ENCODE peak calls at places on chromosomes 6 and 20, in five cellular contexts. X is OCI-LY7, M is right atrium auricular region, U is heart left ventricle, W is body of pancreas. R is an unnamed sample. For H3K4me1, the result is how much of the 10 kb centered on the place peaks cover.

GRCh38 chr6:80003841-80004198 is 629 bp upstream of the TTK start:
- DNase-seq in M (no peak), X (no peak), W (no peak), U (peak), R (no peak)

GRCh38 chr6:83514877-83515466 is 2.6 kb downstream of the PRSS35 start:
- DNase-seq in W (peak), X (peak), U (no peak), M (no peak), R (peak)

GRCh38 chr20:1920252-1920651 is 25.0 kb downstream of the SIRPA start:
- DNase-seq in M (no peak), W (peak), U (no peak), X (no peak), R (no peak)

GRCh38 chr6:137493218-137494038 is 766 bp downstream of the OLIG3 start:
- DNase-seq in W (peak), M (no peak), U (no peak), X (no peak), R (no peak)

GRCh38 chr6:151917531-151918329 is 110.2 kb downstream of the ESR1 start:
- DNase-seq in X (no peak), W (no peak), M (no peak), U (no peak), R (no peak)

GRCh38 chr6:10449751-10450150 is 34.9 kb upstream of the TFAP2A start:
- DNase-seq in X (no peak), U (no peak), M (no peak), W (no peak), R (no peak)

GRCh38 chr6:133130863-133131262 is 110.3 kb upstream of the EYA4 start:
- DNase-seq in W (peak), X (no peak), M (peak), U (peak), R (peak)

GRCh38 chr20:62922451-62922921 is 3.8 kb downstream of the DIDO1 start:
- DNase-seq in X (peak), U (no peak), M (no peak), W (no peak), R (no peak)

GRCh38 chr20:7694940-7695567 is 245.2 kb downstream of the HAO1 start:
- DNase-seq in M (no peak), W (no peak), U (no peak), X (no peak), R (no peak)

DNA sequence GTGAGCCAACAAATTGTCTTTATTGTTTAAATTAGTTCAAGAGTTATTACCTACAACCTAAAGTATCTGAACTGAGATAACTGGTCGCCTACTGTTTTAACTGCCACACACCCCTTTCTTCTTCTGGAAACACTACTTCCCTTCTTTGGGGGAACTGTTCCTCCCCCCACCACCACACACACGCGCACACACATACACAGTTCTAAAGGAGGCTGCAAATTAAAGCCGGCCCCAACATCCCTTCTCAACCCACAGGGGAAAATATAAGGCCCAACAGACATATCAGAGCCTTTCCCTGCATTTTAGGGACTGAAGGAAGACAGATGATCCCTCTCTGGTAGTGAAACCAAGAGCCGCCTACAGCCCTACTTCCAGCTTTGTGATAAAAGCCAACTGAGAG is 348.0 kb upstream of the JARID2 start:
- DNase-seq in W (no peak), M (no peak), X (no peak), U (no peak), R (no peak)
- H3K27ac ChIP-seq in W (no peak), M (no peak), X (no peak), U (no peak), R (no peak)

GRCh38 chr6:134394141-134394648 is 76.3 kb upstream of the SGK1 start:
- DNase-seq in W (no peak), U (no peak), X (no peak), M (no peak), R (no peak)

GRCh38 chr6:134394905-134395304 is 77.0 kb upstream of the SGK1 start:
- DNase-seq in M (no peak), X (no peak), W (no peak), U (no peak), R (no peak)

GRCh38 chr6:134400941-134401340 is 83.0 kb upstream of the SGK1 start:
- DNase-seq in W (no peak), U (no peak), M (no peak), X (no peak), R (no peak)

GRCh38 chr6:134398453-134398852 is 80.5 kb upstream of the SGK1 start:
- DNase-seq in U (no peak), M (no peak), X (no peak), W (peak), R (no peak)

DNA sequence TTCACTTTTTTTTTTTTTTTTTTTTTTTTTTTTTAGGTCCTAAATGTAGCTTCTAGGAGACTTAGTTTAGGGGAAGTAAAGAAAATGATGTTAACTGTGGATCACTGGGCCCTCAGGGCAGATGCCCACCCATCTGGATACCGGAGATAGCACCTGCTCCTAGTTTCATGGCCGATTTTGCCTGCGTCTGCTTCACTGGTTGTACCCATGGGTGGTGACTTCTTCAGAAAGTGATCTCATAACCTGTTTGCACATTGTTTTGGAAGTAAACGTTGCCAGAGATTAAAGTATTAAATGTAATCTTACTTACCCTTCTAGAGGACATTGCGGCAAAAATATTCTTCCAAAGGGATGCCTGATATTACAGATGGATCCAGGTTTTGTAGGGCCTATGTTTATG is 79.8 kb upstream of the SGK1 start:
- DNase-seq in M (no peak), W (no peak), U (no peak), X (no peak), R (no peak)
- H3K4me3 ChIP-seq in M (no peak), W (no peak), U (no peak), X (no peak), R (no peak)

DNA sequence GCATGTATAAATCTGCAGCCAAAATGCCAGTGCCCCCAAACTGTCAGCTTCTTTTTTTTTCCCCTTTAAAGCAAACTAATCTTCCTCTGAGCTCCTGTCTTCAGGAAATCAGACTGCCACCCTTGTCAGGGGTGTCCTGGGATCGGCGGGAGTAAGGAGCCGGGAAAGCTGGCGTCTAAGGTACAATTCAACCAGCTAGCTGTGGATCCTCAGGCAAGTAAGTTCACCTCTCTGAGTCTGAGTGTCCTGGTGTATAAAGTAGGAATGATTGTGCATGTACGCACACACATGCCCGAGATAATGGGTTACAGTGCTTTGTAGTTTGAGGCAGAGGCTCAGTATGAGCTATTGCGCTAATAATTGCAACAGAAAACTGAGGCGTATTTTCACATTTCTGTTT is 98.3 kb downstream of the ANKRD60 start:
- DNase-seq in M (no peak), X (no peak), W (no peak), U (no peak), R (peak)
- H3K4me1 ChIP-seq in M (under half), X (under half), W (under half), U (under half), R (under half)

DNA sequence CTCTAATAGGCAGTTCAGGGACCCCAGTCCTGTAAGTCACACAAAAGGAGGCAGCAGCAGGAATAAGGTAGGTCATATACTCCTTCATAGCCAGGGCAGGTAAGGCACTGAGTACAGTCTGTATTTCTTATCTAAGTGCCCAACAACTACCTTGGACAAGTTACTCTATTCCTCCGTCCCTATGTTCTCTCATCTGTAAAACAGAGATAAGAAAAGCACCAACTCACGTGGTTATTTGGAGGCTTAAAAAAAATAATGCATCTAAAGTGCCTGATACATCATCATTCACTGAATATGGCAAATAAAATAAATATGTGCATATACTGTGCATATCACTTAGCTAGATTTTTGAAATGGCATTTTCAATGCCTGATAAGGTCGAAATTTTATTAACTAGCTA is 298.1 kb upstream of the CDYL start:
- DNase-seq in W (no peak), X (no peak), M (no peak), U (no peak), R (no peak)
- H3K27ac ChIP-seq in W (no peak), X (no peak), M (no peak), U (no peak), R (no peak)

DNA sequence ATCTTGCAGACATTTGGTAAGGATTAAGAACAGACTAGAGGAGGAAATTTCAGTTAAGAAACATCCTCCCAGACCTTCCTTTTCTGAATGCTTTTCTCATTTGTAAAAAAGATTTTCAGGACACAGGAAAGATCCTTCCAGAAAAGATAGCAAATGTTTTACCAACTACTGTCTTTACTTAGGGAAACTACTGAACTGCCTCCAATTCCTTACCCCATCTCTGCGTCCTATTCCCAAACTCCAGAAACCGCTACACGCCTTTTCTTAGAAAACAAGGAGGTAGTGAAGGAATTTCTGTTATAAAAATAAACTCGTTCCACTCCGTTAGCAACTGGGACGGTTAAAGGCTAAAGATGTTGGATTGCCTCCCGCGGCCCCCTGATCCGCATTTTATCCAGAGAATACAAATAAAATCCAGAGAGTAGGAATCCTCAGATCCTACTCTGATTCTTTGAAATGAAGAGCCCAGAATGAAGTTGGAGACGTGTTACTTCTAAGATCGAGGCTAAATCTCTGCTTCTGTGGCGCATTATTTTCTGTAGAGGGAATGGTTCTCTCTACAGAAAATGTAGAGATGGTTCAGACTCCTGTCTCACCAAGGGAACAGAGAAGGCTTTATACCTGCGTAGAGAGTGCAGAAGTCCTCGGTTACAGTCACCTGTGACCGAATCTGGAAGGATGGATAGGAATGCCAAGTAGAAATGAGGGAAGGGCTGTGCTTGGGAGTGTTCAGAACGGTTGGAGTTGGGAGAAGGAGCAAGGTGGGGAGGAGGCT is 133.0 kb downstream of the GPX5 start:
- DNase-seq in U (no peak), M (no peak), X (peak), W (no peak), R (no peak)
- H3K4me3 ChIP-seq in U (peak), M (peak), X (peak), W (no peak), R (peak)

DNA sequence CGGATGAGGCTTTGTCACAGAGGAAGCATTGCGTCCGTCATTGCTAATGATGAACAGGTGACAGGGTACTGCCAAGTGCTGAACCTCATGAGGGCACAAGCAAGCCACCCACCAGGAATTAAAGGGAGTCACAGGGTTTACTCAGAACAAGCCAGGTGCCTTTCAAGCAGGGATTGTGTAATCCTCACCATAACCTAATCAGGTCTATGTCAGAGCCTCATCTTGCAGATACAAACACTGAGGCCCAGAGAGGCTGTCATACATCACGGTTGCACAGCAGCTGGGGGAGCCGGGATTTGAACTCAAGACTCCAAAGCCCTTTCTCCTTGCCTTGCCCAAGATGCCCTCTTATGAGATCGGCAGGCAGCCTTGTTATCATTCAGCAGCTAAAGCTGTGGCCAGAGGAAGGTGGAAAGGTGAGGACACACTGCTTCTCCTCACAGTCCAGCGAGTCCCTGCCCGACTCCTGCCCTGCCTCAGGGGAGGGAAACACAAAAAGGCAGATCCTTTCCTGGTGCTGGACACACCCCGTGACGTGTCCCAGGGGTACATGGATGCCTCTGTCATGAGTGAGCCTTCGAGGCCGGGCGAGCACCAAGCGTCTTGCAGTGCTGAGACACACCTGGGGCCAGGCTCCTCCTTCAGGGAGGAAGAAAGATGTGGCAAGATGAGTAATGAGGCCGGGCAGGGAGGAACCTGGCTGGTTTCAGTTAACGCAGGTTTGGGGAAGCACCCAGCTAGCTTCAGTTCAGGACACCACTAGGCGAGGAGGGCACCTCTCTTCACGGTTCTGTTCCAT is 214.9 kb downstream of the LY86 start:
- DNase-seq in X (peak), W (no peak), M (no peak), U (no peak), R (no peak)
- H3K4me1 ChIP-seq in X (under half), W (under half), M (under half), U (under half), R (under half)

DNA sequence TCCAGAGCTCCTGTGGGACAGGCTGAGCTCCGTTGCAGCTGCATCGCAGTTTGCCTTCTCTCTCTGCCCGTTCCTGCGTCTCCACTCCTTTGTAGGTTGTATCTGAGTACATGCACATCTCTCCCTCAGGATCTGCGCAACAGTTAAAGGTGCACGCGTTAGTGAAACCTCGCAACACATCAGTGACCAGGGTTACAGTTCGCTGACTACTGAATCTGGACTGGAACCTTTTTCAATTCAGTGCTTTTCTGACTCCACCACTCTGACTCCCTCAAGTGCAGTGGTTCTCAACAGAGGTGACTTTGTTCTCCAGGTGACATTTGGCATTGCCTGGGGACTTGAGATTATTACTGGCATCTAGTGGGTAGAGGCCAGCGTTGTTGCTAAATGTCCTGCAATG is 44.0 kb downstream of the UST start:
- DNase-seq in X (peak), M (no peak), W (no peak), U (no peak), R (no peak)
- H3K27ac ChIP-seq in X (no peak), M (no peak), W (no peak), U (no peak), R (no peak)

GRCh38 chr6:98836962-98837944 is 2.9 kb downstream of the POU3F2 start:
- DNase-seq in M (no peak), X (no peak), U (no peak), W (no peak), R (no peak)
- H3K4me3 ChIP-seq in M (no peak), X (no peak), U (no peak), W (no peak), R (no peak)

R was measured in SJCRH30.